ENCODE peak calls at places on chromosome X, in seven cellular contexts. Z is cardiac fibroblast; G is nephron progenitor cell; H is NCI-H460; R is stimulated activated naive CD8-positive, alpha-beta T cell treated with anti-CD3 and anti-CD28 coated beads, Interleukin-15, Interleukin-2, amounts not matched to agents 100 U/mL and 50 U/mL, for 24 hours; K is naive thymus-derived CD8-positive, alpha-beta T cell; W is astrocyte of the cerebellum. N is an unnamed sample.

GRCh38 chrX:136450050-136450830 is 37.5 kb upstream of the BRS3 start:
- DNase-seq in Z (peak), G (no peak), H (no peak), R (no peak), K (no peak), W (no peak), N (no peak)

GRCh38 chrX:9878141-9878875 is 88.8 kb upstream of the CLDN34 start:
- DNase-seq in Z (no peak), G (no peak), H (no peak), R (no peak), K (no peak), W (no peak), N (no peak)

GRCh38 chrX:150502979-150503897 is 65.2 kb upstream of the MTM1 start:
- DNase-seq in Z (no peak), G (no peak), H (no peak), R (no peak), K (no peak), W (no peak), N (no peak)

GRCh38 chrX:10217218-10217617 is 60.4 kb downstream of the CLCN4 start:
- DNase-seq in Z (no peak), G (no peak), H (no peak), R (no peak), K (no peak), W (no peak), N (no peak)

GRCh38 chrX:19862634-19863236 is 24.7 kb downstream of the SH3KBP1 start:
- DNase-seq in Z (no peak), G (no peak), H (no peak), R (no peak), K (no peak), W (no peak), N (no peak)

GRCh38 chrX:45322382-45322781 is 121.7 kb upstream of the DIPK2B start:
- DNase-seq in Z (peak), G (peak), H (peak), R (no peak), K (no peak), W (peak), N (peak)

GRCh38 chrX:107454302-107454701 is 4.8 kb downstream of the FRMPD3 start:
- DNase-seq in Z (no peak), G (no peak), H (no peak), R (peak), K (no peak), W (no peak), N (no peak)

GRCh38 chrX:24498181-24498580 is 33.1 kb downstream of the PDK3 start:
- DNase-seq in Z (peak), G (no peak), H (peak), R (no peak), K (peak), W (peak), N (peak)

GRCh38 chrX:149825424-149825823 is 43.7 kb downstream of the MAGEA9 start:
- DNase-seq in Z (peak), G (peak), H (peak), R (peak), K (peak), W (no peak), N (peak)

GRCh38 chrX:67544281-67544680 is 460 bp downstream of the AR start:
- DNase-seq in Z (peak), G (peak), H (no peak), R (no peak), K (no peak), W (no peak), N (no peak)

GRCh38 chrX:444305-444704 is 57.6 kb upstream of the PPP2R3B start:
- DNase-seq in Z (no peak), G (no peak), H (no peak), R (no peak), K (no peak), W (no peak), N (no peak)

GRCh38 chrX:74924449-74925209 is 623 bp downstream of the NEXMIF start:
- DNase-seq in Z (peak), G (peak), H (peak), R (peak), K (peak), W (no peak), N (peak)

GRCh38 chrX:137852502-137852901 is 286.6 kb downstream of the ZIC3 start:
- DNase-seq in Z (no peak), G (no peak), H (no peak), R (no peak), K (no peak), W (no peak), N (no peak)